ENCODE peak calls at places on chromosomes 3 and 15, in six cellular contexts. O is upper lobe of right lung, M is AG20443, H is T follicular helper cell, Z is fibroblast of the aortic adventitia, L is AG08396. U is an unnamed sample.

GRCh38 chr15:65558336-65558735 is 28.1 kb downstream of the HACD3 start:
- DNase-seq in O (no peak), M (peak), H (no peak), Z (peak), L (peak), U (no peak)

GRCh38 chr3:72255736-72256559 is 471.0 kb upstream of the PROK2 start:
- DNase-seq in O (peak), M (peak), H (peak), Z (no peak), L (peak), U (peak)

GRCh38 chr15:90087454-90088154 is 14.7 kb downstream of the IDH2 start:
- DNase-seq in O (no peak), M (peak), H (no peak), Z (peak), L (peak), U (no peak)

GRCh38 chr3:120348065-120348980 is 831 bp downstream of the LRRC58 start:
- DNase-seq in O (no peak), M (no peak), H (peak), Z (peak), L (peak), U (no peak)

GRCh38 chr3:62723636-62724217 is 151.5 kb downstream of the CADPS start:
- DNase-seq in O (no peak), M (no peak), H (no peak), Z (no peak), L (no peak), U (no peak)

GRCh38 chr15:96273317-96274086 is 57.0 kb upstream of the NR2F2 start:
- DNase-seq in O (no peak), M (peak), H (no peak), Z (peak), L (peak), U (no peak)

GRCh38 chr3:71258116-71258515 is 325.4 kb downstream of the FOXP1 start:
- DNase-seq in O (no peak), M (peak), H (no peak), Z (peak), L (no peak), U (no peak)

GRCh38 chr3:157110761-157111238 is 49.1 kb downstream of the CCNL1 start:
- DNase-seq in O (no peak), M (no peak), H (no peak), Z (no peak), L (no peak), U (no peak)

GRCh38 chr3:152780553-152780952 is 54.4 kb upstream of the P2RY1 start:
- DNase-seq in O (no peak), M (no peak), H (no peak), Z (peak), L (no peak), U (no peak)

GRCh38 chr3:171503817-171504216 is 43.6 kb upstream of the TNIK start:
- DNase-seq in O (no peak), M (no peak), H (no peak), Z (no peak), L (no peak), U (no peak)

GRCh38 chr3:14241716-14242115 is 63.1 kb downstream of the LSM3 start:
- DNase-seq in O (no peak), M (no peak), H (no peak), Z (no peak), L (no peak), U (no peak)

GRCh38 chr3:104628185-104628789 is 738.4 kb upstream of the ALCAM start:
- DNase-seq in O (no peak), M (peak), H (no peak), Z (peak), L (peak), U (no peak)

GRCh38 chr15:89656116-89656815 is 999 bp upstream of the KIF7 start:
- DNase-seq in O (no peak), M (no peak), H (no peak), Z (peak), L (peak), U (no peak)

GRCh38 chr3:192259661-192260060 is 467.7 kb downstream of the FGF12 start:
- DNase-seq in O (no peak), M (no peak), H (no peak), Z (no peak), L (no peak), U (no peak)

GRCh38 chr3:156433910-156434309 is 121.0 kb downstream of the SSR3 start:
- DNase-seq in O (no peak), M (no peak), H (no peak), Z (peak), L (no peak), U (no peak)

GRCh38 chr15:91021516-91022074 is 799 bp downstream of the VPS33B start:
- DNase-seq in O (no peak), M (peak), H (no peak), Z (peak), L (no peak), U (no peak)

GRCh38 chr3:13705051-13705450 is 156.1 kb downstream of the FBLN2 start:
- DNase-seq in O (peak), M (no peak), H (no peak), Z (no peak), L (no peak), U (no peak)

GRCh38 chr15:74156678-74157411 is 16.7 kb upstream of the ISLR start:
- DNase-seq in O (no peak), M (no peak), H (no peak), Z (peak), L (no peak), U (no peak)

GRCh38 chr3:33791477-33792166 is 6.8 kb upstream of the PDCD6IP start:
- DNase-seq in O (no peak), M (no peak), H (no peak), Z (no peak), L (no peak), U (no peak)

GRCh38 chr15:91114301-91114700 is 14.2 kb downstream of the SV2B start:
- DNase-seq in O (no peak), M (no peak), H (no peak), Z (no peak), L (no peak), U (no peak)

GRCh38 chr3:37751967-37752660 is 109.6 kb upstream of the CTDSPL start:
- DNase-seq in O (no peak), M (no peak), H (no peak), Z (no peak), L (no peak), U (no peak)

GRCh38 chr15:64524778-64525177 is 64.4 kb downstream of the ZNF609 start:
- DNase-seq in O (no peak), M (no peak), H (no peak), Z (no peak), L (no peak), U (no peak)

GRCh38 chr3:115986555-115987207 is 363.4 kb downstream of the GAP43 start:
- DNase-seq in O (no peak), M (no peak), H (no peak), Z (peak), L (no peak), U (no peak)

GRCh38 chr15:55282284-55282833 is 7.3 kb downstream of the RAB27A start:
- DNase-seq in O (no peak), M (peak), H (no peak), Z (peak), L (peak), U (no peak)

GRCh38 chr3:45026038-45026437 is at the start of gene CLEC3B:
- DNase-seq in O (peak), M (peak), H (no peak), Z (peak), L (peak), U (no peak)

U was measured in hypothalamus.